ENCODE peak calls at places on chromosome 16, in nine cellular contexts. One of them, this sample, is unnamed.

GRCh38 chr16:68270353-68270752 is 6.0 kb downstream of the SLC7A6 start:
- DNase-seq in CD8-positive, alpha-beta T cell: no peak
- DNase-seq in tibial nerve: no peak
- DNase-seq in aorta: no peak
- DNase-seq in heart right ventricle: no peak
- DNase-seq in neuronal stem cell: no peak
- DNase-seq in psoas muscle: no peak
- DNase-seq in A549: no peak
- DNase-seq in mucosa of descending colon: no peak
- DNase-seq in this sample: no peak

GRCh38 chr16:52293209-52293608 is 253.7 kb downstream of the TOX3 start:
- DNase-seq in CD8-positive, alpha-beta T cell: no peak
- DNase-seq in tibial nerve: no peak
- DNase-seq in aorta: no peak
- DNase-seq in heart right ventricle: no peak
- DNase-seq in neuronal stem cell: no peak
- DNase-seq in psoas muscle: no peak
- DNase-seq in A549: no peak
- DNase-seq in mucosa of descending colon: no peak
- DNase-seq in this sample: no peak

GRCh38 chr16:31213877-31214704 is at the start of gene TRIM72:
- DNase-seq in CD8-positive, alpha-beta T cell: no peak
- DNase-seq in tibial nerve: no peak
- DNase-seq in aorta: no peak
- DNase-seq in heart right ventricle: no peak
- DNase-seq in neuronal stem cell: no peak
- DNase-seq in psoas muscle: peak; percentile 80
- DNase-seq in A549: no peak
- DNase-seq in mucosa of descending colon: no peak
- DNase-seq in this sample: no peak

GRCh38 chr16:84031556-84031955 is 11.0 kb downstream of the SLC38A8 start:
- DNase-seq in CD8-positive, alpha-beta T cell: no peak
- DNase-seq in tibial nerve: no peak
- DNase-seq in aorta: no peak
- DNase-seq in heart right ventricle: no peak
- DNase-seq in neuronal stem cell: no peak
- DNase-seq in psoas muscle: no peak
- DNase-seq in A549: no peak
- DNase-seq in mucosa of descending colon: no peak
- DNase-seq in this sample: no peak

GRCh38 chr16:11409398-11409797 is 64.1 kb downstream of the RMI2 start:
- DNase-seq in CD8-positive, alpha-beta T cell: no peak
- DNase-seq in tibial nerve: no peak
- DNase-seq in aorta: no peak
- DNase-seq in heart right ventricle: no peak
- DNase-seq in neuronal stem cell: no peak
- DNase-seq in psoas muscle: no peak
- DNase-seq in A549: no peak
- DNase-seq in mucosa of descending colon: no peak
- DNase-seq in this sample: no peak

GRCh38 chr16:58755989-58756649 is 22.0 kb upstream of the GOT2 start:
- DNase-seq in CD8-positive, alpha-beta T cell: peak; percentile 54
- DNase-seq in tibial nerve: peak; percentile 66
- DNase-seq in aorta: peak; percentile 76
- DNase-seq in heart right ventricle: peak; percentile 67
- DNase-seq in neuronal stem cell: peak; percentile 62
- DNase-seq in psoas muscle: peak; percentile 65
- DNase-seq in A549: peak; percentile 81
- DNase-seq in mucosa of descending colon: peak; percentile 78
- DNase-seq in this sample: no peak

GRCh38 chr16:46976550-46976949 is 3.1 kb upstream of the DNAJA2 start:
- DNase-seq in CD8-positive, alpha-beta T cell: no peak
- DNase-seq in tibial nerve: no peak
- DNase-seq in aorta: no peak
- DNase-seq in heart right ventricle: no peak
- DNase-seq in neuronal stem cell: no peak
- DNase-seq in psoas muscle: no peak
- DNase-seq in A549: peak; percentile 24
- DNase-seq in mucosa of descending colon: no peak
- DNase-seq in this sample: no peak

GRCh38 chr16:79444522-79445040 is 156.0 kb downstream of the MAF start:
- DNase-seq in CD8-positive, alpha-beta T cell: no peak
- DNase-seq in tibial nerve: no peak
- DNase-seq in aorta: no peak
- DNase-seq in heart right ventricle: no peak
- DNase-seq in neuronal stem cell: no peak
- DNase-seq in psoas muscle: no peak
- DNase-seq in A549: no peak
- DNase-seq in mucosa of descending colon: no peak
- DNase-seq in this sample: no peak

GRCh38 chr16:31354394-31355291 is at the start of gene ITGAX:
- DNase-seq in CD8-positive, alpha-beta T cell: peak; percentile 25
- DNase-seq in tibial nerve: peak; percentile 53
- DNase-seq in aorta: peak; percentile 85
- DNase-seq in heart right ventricle: peak; percentile 46
- DNase-seq in neuronal stem cell: no peak
- DNase-seq in psoas muscle: peak; percentile 53
- DNase-seq in A549: peak; percentile 49
- DNase-seq in mucosa of descending colon: peak; percentile 43
- DNase-seq in this sample: no peak

GRCh38 chr16:66728117-66728787 is 23.2 kb downstream of the DYNC1LI2 start:
- DNase-seq in CD8-positive, alpha-beta T cell: no peak
- DNase-seq in tibial nerve: no peak
- DNase-seq in aorta: no peak
- DNase-seq in heart right ventricle: peak; percentile 48
- DNase-seq in neuronal stem cell: no peak
- DNase-seq in psoas muscle: no peak
- DNase-seq in A549: peak; percentile 66
- DNase-seq in mucosa of descending colon: no peak
- DNase-seq in this sample: no peak

GRCh38 chr16:30005341-30006094 is 5.3 kb downstream of the DOC2A start:
- DNase-seq in CD8-positive, alpha-beta T cell: no peak
- DNase-seq in tibial nerve: no peak
- DNase-seq in aorta: no peak
- DNase-seq in heart right ventricle: no peak
- DNase-seq in neuronal stem cell: no peak
- DNase-seq in psoas muscle: no peak
- DNase-seq in A549: peak; percentile 59
- DNase-seq in mucosa of descending colon: no peak
- DNase-seq in this sample: no peak

GRCh38 chr16:86566966-86567700 is 504 bp downstream of the FOXC2 start:
- DNase-seq in CD8-positive, alpha-beta T cell: no peak
- DNase-seq in tibial nerve: no peak
- DNase-seq in aorta: peak; percentile 61
- DNase-seq in heart right ventricle: no peak
- DNase-seq in neuronal stem cell: no peak
- DNase-seq in psoas muscle: no peak
- DNase-seq in A549: peak; percentile 48
- DNase-seq in mucosa of descending colon: no peak
- DNase-seq in this sample: no peak

GRCh38 chr16:82748026-82748425 is 121.3 kb downstream of the CDH13 start:
- DNase-seq in CD8-positive, alpha-beta T cell: no peak
- DNase-seq in tibial nerve: no peak
- DNase-seq in aorta: peak; percentile 83
- DNase-seq in heart right ventricle: peak; percentile 57
- DNase-seq in neuronal stem cell: no peak
- DNase-seq in psoas muscle: peak; percentile 27
- DNase-seq in A549: no peak
- DNase-seq in mucosa of descending colon: no peak
- DNase-seq in this sample: no peak

GRCh38 chr16:69123894-69124293 is 8.5 kb downstream of the CHTF8 start:
- DNase-seq in CD8-positive, alpha-beta T cell: peak; percentile 28
- DNase-seq in tibial nerve: peak; percentile 30
- DNase-seq in aorta: no peak
- DNase-seq in heart right ventricle: peak; percentile 56
- DNase-seq in neuronal stem cell: peak; percentile 57
- DNase-seq in psoas muscle: no peak
- DNase-seq in A549: peak; percentile 78
- DNase-seq in mucosa of descending colon: no peak
- DNase-seq in this sample: no peak

GRCh38 chr16:20191566-20191965 is 117.9 kb upstream of the GPR139 start:
- DNase-seq in CD8-positive, alpha-beta T cell: no peak
- DNase-seq in tibial nerve: no peak
- DNase-seq in aorta: no peak
- DNase-seq in heart right ventricle: no peak
- DNase-seq in neuronal stem cell: no peak
- DNase-seq in psoas muscle: no peak
- DNase-seq in A549: no peak
- DNase-seq in mucosa of descending colon: no peak
- DNase-seq in this sample: no peak

GRCh38 chr16:23509763-23510153 is 536 bp downstream of the GGA2 start:
- DNase-seq in CD8-positive, alpha-beta T cell: no peak
- DNase-seq in tibial nerve: no peak
- DNase-seq in aorta: peak; percentile 36
- DNase-seq in heart right ventricle: peak; percentile 37
- DNase-seq in neuronal stem cell: peak; percentile 44
- DNase-seq in psoas muscle: no peak
- DNase-seq in A549: no peak
- DNase-seq in mucosa of descending colon: no peak
- DNase-seq in this sample: no peak

GRCh38 chr16:70582280-70582978 is 58.8 kb downstream of the SF3B3 start:
- DNase-seq in CD8-positive, alpha-beta T cell: no peak
- DNase-seq in tibial nerve: no peak
- DNase-seq in aorta: peak; percentile 47
- DNase-seq in heart right ventricle: no peak
- DNase-seq in neuronal stem cell: no peak
- DNase-seq in psoas muscle: no peak
- DNase-seq in A549: no peak
- DNase-seq in mucosa of descending colon: no peak
- DNase-seq in this sample: no peak

GRCh38 chr16:35752012-35752772 is 2292.8 kb downstream of the TP53TG3F start:
- DNase-seq in CD8-positive, alpha-beta T cell: no peak
- DNase-seq in tibial nerve: no peak
- DNase-seq in aorta: no peak
- DNase-seq in heart right ventricle: no peak
- DNase-seq in neuronal stem cell: no peak
- DNase-seq in psoas muscle: no peak
- DNase-seq in A549: no peak
- DNase-seq in mucosa of descending colon: no peak
- DNase-seq in this sample: no peak

GRCh38 chr16:35750157-35750689 is 2290.8 kb downstream of the TP53TG3F start:
- DNase-seq in CD8-positive, alpha-beta T cell: no peak
- DNase-seq in tibial nerve: no peak
- DNase-seq in aorta: no peak
- DNase-seq in heart right ventricle: no peak
- DNase-seq in neuronal stem cell: no peak
- DNase-seq in psoas muscle: no peak
- DNase-seq in A549: no peak
- DNase-seq in mucosa of descending colon: no peak
- DNase-seq in this sample: no peak

GRCh38 chr16:35752773-35753558 is 2293.6 kb downstream of the TP53TG3F start:
- DNase-seq in CD8-positive, alpha-beta T cell: no peak
- DNase-seq in tibial nerve: no peak
- DNase-seq in aorta: no peak
- DNase-seq in heart right ventricle: no peak
- DNase-seq in neuronal stem cell: no peak
- DNase-seq in psoas muscle: no peak
- DNase-seq in A549: no peak
- DNase-seq in mucosa of descending colon: no peak
- DNase-seq in this sample: no peak

GRCh38 chr16:35750701-35751104 is 2291.3 kb downstream of the TP53TG3F start:
- DNase-seq in CD8-positive, alpha-beta T cell: no peak
- DNase-seq in tibial nerve: no peak
- DNase-seq in aorta: no peak
- DNase-seq in heart right ventricle: no peak
- DNase-seq in neuronal stem cell: no peak
- DNase-seq in psoas muscle: no peak
- DNase-seq in A549: no peak
- DNase-seq in mucosa of descending colon: no peak
- DNase-seq in this sample: no peak

GRCh38 chr16:35751191-35751941 is 2292.0 kb downstream of the TP53TG3F start:
- DNase-seq in CD8-positive, alpha-beta T cell: no peak
- DNase-seq in tibial nerve: no peak
- DNase-seq in aorta: no peak
- DNase-seq in heart right ventricle: no peak
- DNase-seq in neuronal stem cell: no peak
- DNase-seq in psoas muscle: no peak
- DNase-seq in A549: no peak
- DNase-seq in mucosa of descending colon: peak; percentile 14
- DNase-seq in this sample: no peak
- H3K9me3 ChIP-seq in CD8-positive, alpha-beta T cell: no peaks in the 10 kb centered on the region
- H3K9me3 ChIP-seq in tibial nerve: no peaks in the 10 kb centered on the region
- H3K9me3 ChIP-seq in aorta: no peaks in the 10 kb centered on the region
- H3K9me3 ChIP-seq in heart right ventricle: peaks cover 90% of the 10 kb centered on the region
- H3K9me3 ChIP-seq in neuronal stem cell: peaks cover 68% of the 10 kb centered on the region
- H3K9me3 ChIP-seq in psoas muscle: no peaks in the 10 kb centered on the region
- H3K9me3 ChIP-seq in A549: no peaks in the 10 kb centered on the region
- H3K9me3 ChIP-seq in mucosa of descending colon: peaks cover 95% of the 10 kb centered on the region
- H3K9me3 ChIP-seq in this sample: peaks cover 20% of the 10 kb centered on the region

GRCh38 chr16:55012793-55013192 is 82.1 kb downstream of the IRX5 start:
- DNase-seq in CD8-positive, alpha-beta T cell: no peak
- DNase-seq in tibial nerve: no peak
- DNase-seq in aorta: no peak
- DNase-seq in heart right ventricle: no peak
- DNase-seq in neuronal stem cell: no peak
- DNase-seq in psoas muscle: no peak
- DNase-seq in A549: no peak
- DNase-seq in mucosa of descending colon: no peak
- DNase-seq in this sample: no peak
- H3K4me1 ChIP-seq in CD8-positive, alpha-beta T cell: no peaks in the 10 kb centered on the region
- H3K4me1 ChIP-seq in tibial nerve: no peaks in the 10 kb centered on the region
- H3K4me1 ChIP-seq in aorta: no peaks in the 10 kb centered on the region
- H3K4me1 ChIP-seq in heart right ventricle: no peaks in the 10 kb centered on the region
- H3K4me1 ChIP-seq in neuronal stem cell: no peaks in the 10 kb centered on the region
- H3K4me1 ChIP-seq in psoas muscle: no peaks in the 10 kb centered on the region
- H3K4me1 ChIP-seq in A549: no peaks in the 10 kb centered on the region
- H3K4me1 ChIP-seq in mucosa of descending colon: no peaks in the 10 kb centered on the region
- H3K4me1 ChIP-seq in this sample: no peaks in the 10 kb centered on the region

GRCh38 chr16:85381738-85382592 is 231.2 kb upstream of the GSE1 start:
- DNase-seq in CD8-positive, alpha-beta T cell: no peak
- DNase-seq in tibial nerve: no peak
- DNase-seq in aorta: no peak
- DNase-seq in heart right ventricle: no peak
- DNase-seq in neuronal stem cell: no peak
- DNase-seq in psoas muscle: no peak
- DNase-seq in A549: no peak
- DNase-seq in mucosa of descending colon: no peak
- DNase-seq in this sample: no peak
- H3K9me3 ChIP-seq in CD8-positive, alpha-beta T cell: no peaks in the 10 kb centered on the region
- H3K9me3 ChIP-seq in tibial nerve: no peaks in the 10 kb centered on the region
- H3K9me3 ChIP-seq in aorta: no peaks in the 10 kb centered on the region
- H3K9me3 ChIP-seq in heart right ventricle: no peaks in the 10 kb centered on the region
- H3K9me3 ChIP-seq in neuronal stem cell: peaks cover 5% of the 10 kb centered on the region
- H3K9me3 ChIP-seq in psoas muscle: no peaks in the 10 kb centered on the region
- H3K9me3 ChIP-seq in A549: no peaks in the 10 kb centered on the region
- H3K9me3 ChIP-seq in mucosa of descending colon: no peaks in the 10 kb centered on the region
- H3K9me3 ChIP-seq in this sample: no peaks in the 10 kb centered on the region

GRCh38 chr16:88789593-88789992 is 4.6 kb upstream of the PIEZO1 start:
- DNase-seq in CD8-positive, alpha-beta T cell: no peak
- DNase-seq in tibial nerve: no peak
- DNase-seq in aorta: no peak
- DNase-seq in heart right ventricle: no peak
- DNase-seq in neuronal stem cell: no peak
- DNase-seq in psoas muscle: no peak
- DNase-seq in A549: no peak
- DNase-seq in mucosa of descending colon: no peak
- DNase-seq in this sample: no peak
- H3K4me1 ChIP-seq in CD8-positive, alpha-beta T cell: peaks cover 51% of the 10 kb centered on the region
- H3K4me1 ChIP-seq in tibial nerve: peaks cover 16% of the 10 kb centered on the region
- H3K4me1 ChIP-seq in aorta: no peaks in the 10 kb centered on the region
- H3K4me1 ChIP-seq in heart right ventricle: peaks cover 3% of the 10 kb centered on the region
- H3K4me1 ChIP-seq in neuronal stem cell: peaks cover 25% of the 10 kb centered on the region
- H3K4me1 ChIP-seq in psoas muscle: no peaks in the 10 kb centered on the region
- H3K4me1 ChIP-seq in A549: peaks cover 4% of the 10 kb centered on the region
- H3K4me1 ChIP-seq in mucosa of descending colon: peaks cover 3% of the 10 kb centered on the region
- H3K4me1 ChIP-seq in this sample: peaks cover 7% of the 10 kb centered on the region

This sample was measured in iPS DF 6.9.